ENCODE peak calls at places on chromosomes 6 and 20, in seven cellular contexts. U is hippocampal formation; S is stimulated activated CD4-positive, alpha-beta T cell treated with anti-CD3 and anti-CD28 coated beads, Interleukin-4, amount 100 ng/mL, for 48 hours; Y is H54; I is GM13976; F is M059J; H is natural killer cell. W is an unnamed sample.

GRCh38 chr6:138772596-138773176 is 883 bp upstream of the CCDC28A start:
- DNase-seq in U (no peak), S (no peak), Y (no peak), I (no peak), F (peak), H (no peak), W (no peak)

GRCh38 chr20:9930142-9930541 is 91.3 kb upstream of the PAK5 start:
- DNase-seq in U (no peak), S (no peak), Y (no peak), I (no peak), F (no peak), H (no peak), W (no peak)

GRCh38 chr6:82143041-82143481 is 104.5 kb downstream of the IBTK start:
- DNase-seq in U (no peak), S (no peak), Y (no peak), I (no peak), F (no peak), H (no peak), W (no peak)

GRCh38 chr6:137165375-137166246 is 7.8 kb downstream of the IL22RA2 start:
- DNase-seq in U (no peak), S (no peak), Y (no peak), I (peak), F (peak), H (peak), W (peak)

GRCh38 chr6:3165631-3166534 is 8.5 kb upstream of the TUBB2A start:
- DNase-seq in U (no peak), S (no peak), Y (no peak), I (no peak), F (peak), H (no peak), W (peak)

GRCh38 chr6:85920782-85921181 is 278.1 kb upstream of the SYNCRIP start:
- DNase-seq in U (no peak), S (no peak), Y (no peak), I (no peak), F (peak), H (no peak), W (peak)

GRCh38 chr20:7853493-7853892 is 86.8 kb downstream of the HAO1 start:
- DNase-seq in U (no peak), S (no peak), Y (no peak), I (no peak), F (no peak), H (no peak), W (peak)

GRCh38 chr20:39394461-39394860 is 432.3 kb downstream of the DHX35 start:
- DNase-seq in U (no peak), S (no peak), Y (no peak), I (no peak), F (no peak), H (no peak), W (no peak)

GRCh38 chr6:129748212-129748900 is 38.4 kb upstream of the ARHGAP18 start:
- DNase-seq in U (no peak), S (peak), Y (no peak), I (peak), F (peak), H (peak), W (peak)

GRCh38 chr6:91142154-91142553 is 555.3 kb upstream of the MAP3K7 start:
- DNase-seq in U (no peak), S (no peak), Y (no peak), I (no peak), F (no peak), H (no peak), W (no peak)

GRCh38 chr6:7433211-7433610 is 43.6 kb downstream of the RIOK1 start:
- DNase-seq in U (no peak), S (no peak), Y (no peak), I (no peak), F (no peak), H (no peak), W (peak)

GRCh38 chr6:80503660-80504059 is 397.2 kb downstream of the BCKDHB start:
- DNase-seq in U (no peak), S (no peak), Y (no peak), I (no peak), F (no peak), H (no peak), W (no peak)

W was measured in PC-3.